ENCODE peak calls at places on chromosomes 2 and 18, in four cellular contexts. I is ELF-1, E is memory B cell, L is M059J. Z is an unnamed sample.

GRCh38 chr2:217902281-217903141 is 100.3 kb downstream of the TNS1 start:
- DNase-seq in I (no peak), E (no peak), L (peak), Z (no peak)

GRCh38 chr2:211351998-211352397 is 795.6 kb downstream of the CPS1 start:
- DNase-seq in I (no peak), E (no peak), L (peak), Z (no peak)

GRCh38 chr2:174688079-174688478 is 76.2 kb downstream of the CHRNA1 start:
- DNase-seq in I (no peak), E (peak), L (peak), Z (no peak)

GRCh38 chr18:55586841-55587240 is 1.2 kb downstream of the TCF4 start:
- DNase-seq in I (peak), E (no peak), L (peak), Z (no peak)

GRCh38 chr2:233501198-233502076 is 65.1 kb downstream of the USP40 start:
- DNase-seq in I (no peak), E (no peak), L (peak), Z (no peak)

GRCh38 chr2:43707255-43707654 is 31.0 kb upstream of the C1GALT1C1L start:
- DNase-seq in I (peak), E (no peak), L (peak), Z (no peak)

GRCh38 chr2:156333274-156333950 is 891 bp upstream of the NR4A2 start:
- DNase-seq in I (no peak), E (no peak), L (no peak), Z (peak)

GRCh38 chr2:38702413-38702812 is 36.5 kb downstream of the GALM start:
- DNase-seq in I (peak), E (no peak), L (peak), Z (no peak)

GRCh38 chr2:24317491-24317920 is 42.8 kb downstream of the ITSN2 start:
- DNase-seq in I (no peak), E (no peak), L (peak), Z (no peak)

GRCh38 chr2:203418271-203418670 is 90.1 kb downstream of the ABI2 start:
- DNase-seq in I (no peak), E (no peak), L (peak), Z (no peak)

GRCh38 chr2:112656679-112657078 is 10.9 kb downstream of the SLC20A1 start:
- DNase-seq in I (no peak), E (no peak), L (no peak), Z (no peak)

GRCh38 chr2:25274868-25275574 is 66.7 kb downstream of the DNMT3A start:
- DNase-seq in I (no peak), E (no peak), L (no peak), Z (peak)

GRCh38 chr18:9067823-9068222 is 34.7 kb upstream of the NDUFV2 start:
- DNase-seq in I (no peak), E (no peak), L (no peak), Z (no peak)

GRCh38 chr2:146312899-146313298 is 1531.9 kb upstream of the ACVR2A start:
- DNase-seq in I (no peak), E (no peak), L (peak), Z (no peak)

GRCh38 chr2:207750315-207750714 is 19.4 kb downstream of the FZD5 start:
- DNase-seq in I (no peak), E (no peak), L (no peak), Z (no peak)